ENCODE peak calls at places on chromosomes 7 and 10, in seven cellular contexts. F, H, E, R, Q, C and M are unnamed samples.

GRCh38 chr10:17599089-17599488 is 18.1 kb downstream of the HACD1 start:
- DNase-seq in F (peak; percentile 13), H (no peak), E (peak; percentile 55), R (peak; percentile 40), Q (no peak), C (no peak), M (peak; percentile 23)

GRCh38 chr7:110170762-110171161 is 920.2 kb upstream of the LRRN3 start:
- DNase-seq in F (no peak), H (no peak), E (peak; percentile 36), R (no peak), Q (no peak), C (no peak), M (no peak)

GRCh38 chr7:117616694-117617093 is 136.9 kb downstream of the CFTR start:
- DNase-seq in F (no peak), H (no peak), E (no peak), R (peak; percentile 65), Q (no peak), C (no peak), M (no peak)

GRCh38 chr10:123995461-123996131 is 97.8 kb downstream of the CHST15 start:
- DNase-seq in F (peak; percentile 67), H (peak; percentile 49), E (peak; percentile 66), R (peak; percentile 79), Q (peak; percentile 72), C (no peak), M (no peak)

GRCh38 chr7:142438235-142438922 is 180.5 kb upstream of the PRSS58 start:
- DNase-seq in F (peak; percentile 49), H (peak; percentile 9), E (peak; percentile 64), R (peak; percentile 66), Q (no peak), C (no peak), M (peak; percentile 68)

GRCh38 chr7:93171606-93172226 is 23.5 kb upstream of the SAMD9L start:
- DNase-seq in F (no peak), H (no peak), E (no peak), R (no peak), Q (no peak), C (no peak), M (no peak)

GRCh38 chr10:1824928-1825327 is 87.6 kb upstream of the ADARB2 start:
- DNase-seq in F (no peak), H (no peak), E (no peak), R (no peak), Q (no peak), C (no peak), M (no peak)

GRCh38 chr7:128909605-128910568 is 622 bp downstream of the KCP start:
- DNase-seq in F (no peak), H (no peak), E (peak; percentile 23), R (no peak), Q (no peak), C (no peak), M (no peak)

GRCh38 chr7:34845666-34846361 is 187.8 kb downstream of the NPSR1 start:
- DNase-seq in F (no peak), H (peak; percentile 18), E (no peak), R (peak; percentile 26), Q (no peak), C (no peak), M (no peak)

GRCh38 chr10:48632166-48632565 is 27.3 kb upstream of the ARHGAP22 start:
- DNase-seq in F (no peak), H (no peak), E (no peak), R (no peak), Q (no peak), C (no peak), M (no peak)

GRCh38 chr10:26781797-26782196 is 79.0 kb downstream of the ABI1 start:
- DNase-seq in F (no peak), H (no peak), E (peak; percentile 38), R (no peak), Q (no peak), C (no peak), M (no peak)

GRCh38 chr7:97313900-97314299 is 196.4 kb downstream of the SDHAF3 start:
- DNase-seq in F (no peak), H (no peak), E (no peak), R (no peak), Q (peak; percentile 7), C (no peak), M (no peak)

GRCh38 chr7:82335927-82336326 is 107.7 kb downstream of the CACNA2D1 start:
- DNase-seq in F (no peak), H (no peak), E (peak; percentile 66), R (peak; percentile 28), Q (no peak), C (no peak), M (no peak)

GRCh38 chr10:34996843-34997242 is 93.3 kb downstream of the CUL2 start:
- DNase-seq in F (no peak), H (no peak), E (peak; percentile 16), R (no peak), Q (no peak), C (no peak), M (no peak)

GRCh38 chr7:108080094-108080656 is 50.0 kb downstream of the LAMB4 start:
- DNase-seq in F (no peak), H (no peak), E (peak; percentile 39), R (no peak), Q (no peak), C (no peak), M (no peak)

GRCh38 chr10:58326967-58327381 is 7.8 kb upstream of the UBE2D1 start:
- DNase-seq in F (no peak), H (no peak), E (peak; percentile 42), R (no peak), Q (no peak), C (no peak), M (no peak)

GRCh38 chr10:90722832-90723231 is 135.0 kb downstream of the HTR7 start:
- DNase-seq in F (no peak), H (no peak), E (no peak), R (no peak), Q (no peak), C (no peak), M (no peak)

GRCh38 chr10:90723416-90724068 is 134.3 kb downstream of the HTR7 start:
- DNase-seq in F (no peak), H (no peak), E (no peak), R (no peak), Q (peak; percentile 29), C (no peak), M (no peak)

GRCh38 chr10:90712529-90712928 is 145.3 kb downstream of the HTR7 start:
- DNase-seq in F (no peak), H (no peak), E (no peak), R (no peak), Q (no peak), C (no peak), M (no peak)

DNA sequence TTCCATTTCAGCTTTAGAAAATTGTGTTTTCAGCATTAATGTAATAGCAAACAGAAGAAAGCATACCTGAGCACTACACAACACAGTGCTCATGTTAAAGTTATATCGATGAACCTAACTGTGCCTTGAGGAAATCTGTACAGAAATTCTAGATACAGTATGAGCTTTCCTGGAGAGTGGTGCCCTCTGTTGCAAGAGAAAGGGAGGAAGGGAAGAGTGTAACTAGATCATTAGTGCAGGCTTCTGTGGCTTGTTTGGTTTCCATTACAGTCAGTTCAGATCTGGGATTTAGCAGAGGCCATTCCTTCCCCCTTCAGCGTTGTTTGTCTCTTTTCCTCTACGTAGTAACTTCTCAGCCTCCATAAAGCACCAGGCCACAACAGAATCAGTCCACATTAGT is 139.7 kb downstream of the HTR7 start:
- DNase-seq in F (no peak), H (no peak), E (no peak), R (no peak), Q (no peak), C (no peak), M (no peak)
- TF ChIP-seq CEBPB in F (no peak), H (no peak), E (no peak), R (no peak), Q (no peak), C (no peak), M (no peak)

GRCh38 chr7:12572941-12573340 is 2.4 kb downstream of the SCIN start:
- DNase-seq in F (no peak), H (no peak), E (no peak), R (no peak), Q (no peak), C (no peak), M (no peak)

GRCh38 chr7:12570148-12570528 is 382 bp upstream of the SCIN start:
- DNase-seq in F (no peak), H (no peak), E (no peak), R (no peak), Q (no peak), C (no peak), M (no peak)

GRCh38 chr7:12571691-12572090 is 1.2 kb downstream of the SCIN start:
- DNase-seq in F (no peak), H (no peak), E (no peak), R (no peak), Q (no peak), C (no peak), M (no peak)

GRCh38 chr7:12569673-12570072 is 847 bp upstream of the SCIN start:
- DNase-seq in F (no peak), H (no peak), E (no peak), R (no peak), Q (no peak), C (no peak), M (no peak)

GRCh38 chr7:12570529-12571461 is at the start of gene SCIN:
- DNase-seq in F (no peak), H (no peak), E (no peak), R (peak; percentile 34), Q (no peak), C (no peak), M (no peak)
- TF ChIP-seq CEBPB in F (no peak), H (no peak), E (no peak), R (no peak), Q (no peak), C (no peak), M (no peak)

DNA sequence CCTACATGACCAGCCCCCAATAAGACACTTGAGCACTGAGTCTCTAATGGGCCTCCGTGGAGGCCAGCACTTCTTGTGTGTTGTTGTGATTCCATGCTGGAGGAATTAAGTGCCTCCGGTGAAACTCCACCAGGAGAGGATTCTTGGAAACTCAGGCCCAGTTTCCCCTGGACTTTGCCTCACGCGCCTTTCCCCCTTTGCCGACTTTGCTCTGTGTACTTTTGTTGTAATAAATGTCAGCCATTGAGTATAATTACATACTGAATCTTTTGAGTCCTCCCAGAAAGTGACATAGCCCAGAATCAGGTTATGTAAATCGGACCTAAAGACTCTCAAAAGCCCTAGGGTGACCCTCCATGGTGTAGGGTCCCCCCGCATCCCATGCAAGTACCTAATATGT is 82.4 kb downstream of the DLG5 start:
- DNase-seq in F (no peak), H (no peak), E (no peak), R (no peak), Q (no peak), C (no peak), M (no peak)
- TF ChIP-seq CEBPB in F (no peak), H (no peak), E (no peak), R (no peak), Q (no peak), C (no peak), M (no peak)

GRCh38 chr7:101236292-101236691 is 1.3 kb downstream of the CLDN15 start:
- DNase-seq in F (no peak), H (no peak), E (no peak), R (no peak), Q (no peak), C (no peak), M (no peak)

GRCh38 chr7:101239191-101239950 is 1.8 kb upstream of the CLDN15 start:
- DNase-seq in F (no peak), H (no peak), E (no peak), R (no peak), Q (no peak), C (no peak), M (no peak)

GRCh38 chr7:101235522-101235921 is 2.1 kb downstream of the CLDN15 start:
- DNase-seq in F (no peak), H (no peak), E (no peak), R (no peak), Q (no peak), C (no peak), M (no peak)

GRCh38 chr7:101238226-101239182 is 902 bp upstream of the CLDN15 start:
- DNase-seq in F (no peak), H (no peak), E (no peak), R (no peak), Q (no peak), C (no peak), M (no peak)

GRCh38 chr7:101237206-101238067 is at the start of gene CLDN15:
- DNase-seq in F (no peak), H (peak; percentile 66), E (peak; percentile 61), R (no peak), Q (no peak), C (no peak), M (peak; percentile 43)
- TF ChIP-seq CEBPB in F (no peak), H (no peak), E (no peak), R (no peak), Q (no peak), C (no peak), M (no peak)